ENCODE peak calls at places on chromosomes 13 and 19, in five cellular contexts. F is lower lobe of right lung; E is naive thymus-derived CD4-positive, alpha-beta T cell; O is neuronal stem cell; R is uterus. J is an unnamed sample.

GRCh38 chr13:98576963-98577822 is at the start of gene STK24:
- DNase-seq in E (peak; percentile 34), F (peak; percentile 75), O (peak; percentile 69), R (peak; percentile 76), J (no peak)

GRCh38 chr13:95607363-95607762 is 37.1 kb downstream of the DZIP1 start:
- DNase-seq in E (no peak), R (no peak), O (no peak), F (no peak), J (no peak)

GRCh38 chr13:65653548-65654078 is 1576.5 kb downstream of the PCDH9 start:
- DNase-seq in E (no peak), F (no peak), O (no peak), R (no peak), J (no peak)

GRCh38 chr13:57627663-57628062 is 3.9 kb upstream of the PCDH17 start:
- DNase-seq in O (no peak), R (no peak), E (no peak), F (no peak), J (no peak)

GRCh38 chr19:2428756-2429711 is 1.6 kb upstream of the TIMM13 start:
- DNase-seq in R (no peak), E (no peak), F (no peak), O (no peak), J (no peak)

GRCh38 chr19:28943651-28944050 is 269.3 kb downstream of the UQCRFS1 start:
- DNase-seq in F (no peak), E (no peak), R (no peak), O (no peak), J (no peak)

GRCh38 chr13:74210693-74211393 is 76.6 kb upstream of the KLF12 start:
- DNase-seq in F (no peak), R (no peak), E (no peak), O (no peak), J (no peak)

GRCh38 chr19:14492756-14493337 is 3.1 kb downstream of the GIPC1 start:
- DNase-seq in F (no peak), R (no peak), E (no peak), O (no peak), J (no peak)

GRCh38 chr13:19772306-19772705 is 10.4 kb downstream of the PSPC1 start:
- DNase-seq in R (no peak), E (no peak), F (no peak), O (no peak), J (no peak)

GRCh38 chr19:52993342-52994178 is 20.2 kb upstream of the ERVV-1 start:
- DNase-seq in O (peak; percentile 87), F (peak; percentile 81), E (peak; percentile 49), R (peak; percentile 81), J (no peak)

GRCh38 chr13:73063166-73063565 is 4.4 kb downstream of the KLF5 start:
- DNase-seq in O (no peak), F (no peak), E (no peak), R (no peak), J (no peak)

DNA sequence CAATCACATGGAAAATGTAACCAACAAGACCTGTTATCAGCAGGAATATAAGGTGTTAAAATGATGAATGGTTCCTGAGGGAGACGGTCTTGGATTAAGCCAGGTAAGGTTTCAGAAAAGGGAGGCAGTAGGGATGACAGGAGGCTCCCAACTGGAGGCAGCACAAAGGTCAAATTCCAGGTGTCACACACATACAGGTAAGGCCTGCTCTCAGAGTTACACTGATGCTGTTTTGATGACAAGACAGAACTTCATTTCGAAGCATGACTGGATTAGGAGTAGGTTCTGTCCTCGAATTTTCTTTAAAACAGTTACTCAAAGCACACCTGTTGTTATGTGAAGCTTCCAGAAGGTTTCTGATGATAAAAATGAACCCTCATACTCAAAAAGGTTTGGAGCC is 7.4 kb downstream of the MED26 start:
- DNase-seq in F (no peak), E (no peak), O (no peak), R (no peak), J (no peak)
- H3K4me1 ChIP-seq in F (peaks cover 64% of the 10 kb centered on the region), E (peaks cover 21% of the 10 kb centered on the region), O (no peaks in the 10 kb centered on the region), R (no peaks in the 10 kb centered on the region), J (peaks cover 1% of the 10 kb centered on the region)

GRCh38 chr13:27120811-27121210 is 50.8 kb downstream of the USP12 start:
- DNase-seq in R (no peak), O (no peak), F (no peak), E (no peak), J (no peak)

GRCh38 chr13:27117158-27117557 is 54.5 kb downstream of the USP12 start:
- DNase-seq in R (no peak), F (no peak), E (no peak), O (no peak), J (no peak)

GRCh38 chr13:27118428-27119054 is 53.1 kb downstream of the USP12 start:
- DNase-seq in O (no peak), F (no peak), R (no peak), E (no peak), J (no peak)

GRCh38 chr13:27120011-27120410 is 51.6 kb downstream of the USP12 start:
- DNase-seq in O (no peak), R (no peak), F (no peak), E (no peak), J (no peak)

DNA sequence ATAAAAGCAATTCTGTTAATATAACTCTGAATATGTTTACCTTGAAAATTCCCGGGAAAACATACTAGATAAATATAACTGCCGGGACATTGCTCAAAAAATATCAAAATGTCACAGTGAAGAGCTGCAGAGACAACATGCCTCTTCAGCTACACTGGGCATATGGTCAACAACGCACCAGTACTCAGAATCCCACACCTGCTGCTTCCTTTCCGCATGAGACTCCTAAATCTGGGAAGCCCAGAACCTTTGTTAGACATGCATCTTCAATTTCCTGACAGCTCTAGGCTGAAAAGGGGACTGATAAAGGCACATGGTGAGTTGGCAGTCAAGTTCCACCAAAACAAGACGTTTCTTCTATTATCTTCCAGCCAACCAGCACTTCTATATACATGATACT is 53.7 kb downstream of the USP12 start:
- DNase-seq in F (no peak), R (no peak), O (no peak), E (no peak), J (no peak)
- H3K4me1 ChIP-seq in F (peaks cover 27% of the 10 kb centered on the region), R (no peaks in the 10 kb centered on the region), O (no peaks in the 10 kb centered on the region), E (no peaks in the 10 kb centered on the region), J (peaks cover 7% of the 10 kb centered on the region)

GRCh38 chr19:38840583-38840968 is 9.0 kb upstream of the ECH1 start:
- DNase-seq in E (no peak), F (no peak), O (no peak), R (no peak), J (no peak)

GRCh38 chr19:38839816-38840582 is 8.4 kb upstream of the ECH1 start:
- DNase-seq in F (no peak), O (no peak), R (no peak), E (no peak), J (no peak)

GRCh38 chr19:38841787-38842438 is 7.9 kb downstream of the HNRNPL start:
- DNase-seq in O (no peak), R (no peak), F (no peak), E (peak; percentile 72), J (no peak)

GRCh38 chr19:38842439-38843174 is 7.2 kb downstream of the HNRNPL start:
- DNase-seq in F (no peak), E (no peak), R (no peak), O (no peak), J (no peak)

GRCh38 chr19:38841180-38841766 is 8.5 kb downstream of the HNRNPL start:
- DNase-seq in F (no peak), O (no peak), E (no peak), R (no peak), J (no peak)
- H3K4me1 ChIP-seq in F (peaks cover 46% of the 10 kb centered on the region), O (no peaks in the 10 kb centered on the region), E (peaks cover 54% of the 10 kb centered on the region), R (no peaks in the 10 kb centered on the region), J (no peaks in the 10 kb centered on the region)

DNA sequence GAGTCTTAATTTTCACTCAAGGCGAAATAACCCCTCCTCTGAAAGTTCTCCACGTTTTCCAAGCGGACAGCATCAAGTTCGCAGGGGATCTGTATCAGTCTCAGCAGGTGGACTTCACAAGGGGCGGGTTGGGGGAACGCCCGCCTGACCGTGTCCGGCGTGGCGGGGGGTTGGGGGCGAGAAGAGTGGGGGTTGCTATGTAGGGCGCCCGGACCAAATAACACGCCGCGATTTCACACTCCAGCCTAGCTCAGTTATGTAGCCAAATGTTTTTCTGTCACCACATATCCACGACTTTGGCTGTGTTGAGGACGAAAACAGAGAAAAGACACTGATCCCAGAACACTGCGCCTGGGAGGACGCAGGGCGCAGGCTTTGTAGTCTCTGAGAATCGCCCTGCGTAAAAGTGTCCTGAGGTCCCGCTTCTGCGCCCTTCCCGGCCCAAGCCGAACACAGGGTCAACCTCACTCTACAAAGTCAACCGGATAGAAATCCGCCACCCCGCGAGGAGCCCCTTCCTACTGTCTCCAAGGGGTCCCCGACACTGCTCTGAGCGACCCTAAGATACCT is 541 bp downstream of the RUBCNL start:
- DNase-seq in E (no peak), R (no peak), O (no peak), F (no peak), J (no peak)
- H3K4me1 ChIP-seq in E (peaks cover 20% of the 10 kb centered on the region), R (no peaks in the 10 kb centered on the region), O (peaks cover 11% of the 10 kb centered on the region), F (peaks cover 25% of the 10 kb centered on the region), J (peaks cover 5% of the 10 kb centered on the region)